ENCODE peak calls at places on chromosome 20, in five cellular contexts. Y is HepG2, Q is H1, T is GM12878, F is NT2/D1. V is an unnamed sample.

GRCh38 chr20:62804632-62805364 is at the start of gene OGFR:
- DNase-seq in Y (no peak), Q (no peak), F (no peak), T (no peak), V (peak; percentile 68)

GRCh38 chr20:36147707-36148106 is 6.8 kb upstream of the EPB41L1 start:
- DNase-seq in T (no peak), F (no peak), Y (no peak), Q (no peak), V (no peak)

GRCh38 chr20:34122274-34122980 is 10.4 kb upstream of the EIF2S2 start:
- DNase-seq in Q (no peak), T (no peak), Y (no peak), F (no peak), V (no peak)

GRCh38 chr20:58109126-58109880 is 119.2 kb downstream of the ANKRD60 start:
- DNase-seq in Q (no peak), F (no peak), T (no peak), Y (no peak), V (no peak)

GRCh38 chr20:63116412-63117106 is 99.4 kb downstream of the YTHDF1 start:
- DNase-seq in F (peak; percentile 30), T (no peak), Q (peak; percentile 19), Y (no peak), V (peak; percentile 68)

GRCh38 chr20:13995086-13995665 is at the start of gene MACROD2:
- DNase-seq in Q (peak; percentile 94), Y (peak; percentile 49), F (peak; percentile 78), T (no peak), V (peak; percentile 98)

GRCh38 chr20:63743210-63743970 is 3.8 kb downstream of the SLC2A4RG start:
- DNase-seq in T (no peak), Q (no peak), Y (no peak), F (no peak), V (no peak)

GRCh38 chr20:34365765-34366213 is 2.7 kb downstream of the ITCH start:
- DNase-seq in Q (no peak), Y (no peak), F (no peak), T (peak; percentile 79), V (no peak)

GRCh38 chr20:47222728-47223127 is 133.8 kb downstream of the ZMYND8 start:
- DNase-seq in Q (no peak), F (no peak), T (no peak), Y (no peak), V (no peak)

GRCh38 chr20:42483694-42484303 is 705.9 kb downstream of the PTPRT start:
- DNase-seq in Y (peak; percentile 32), T (no peak), F (peak; percentile 71), Q (peak; percentile 59), V (peak; percentile 59)

GRCh38 chr20:48421547-48421946 is 406.3 kb downstream of the PREX1 start:
- DNase-seq in T (no peak), F (no peak), Q (no peak), Y (no peak), V (no peak)

GRCh38 chr20:48722002-48722731 is 105.6 kb downstream of the PREX1 start:
- DNase-seq in Q (no peak), T (no peak), Y (no peak), F (no peak), V (no peak)

GRCh38 chr20:3820901-3821727 is 767 bp downstream of the AP5S1 start:
- DNase-seq in F (no peak), T (no peak), Y (no peak), Q (no peak), V (no peak)

GRCh38 chr20:10239954-10240353 is 21.3 kb downstream of the SNAP25 start:
- DNase-seq in Y (peak; percentile 58), Q (no peak), T (no peak), F (no peak), V (no peak)

GRCh38 chr20:15071010-15071808 is 733.8 kb upstream of the FLRT3 start:
- DNase-seq in T (no peak), Q (no peak), Y (no peak), F (no peak), V (no peak)

GRCh38 chr20:59015411-59015810 is 3.8 kb upstream of the TUBB1 start:
- DNase-seq in F (no peak), Q (no peak), T (no peak), Y (no peak), V (no peak)

GRCh38 chr20:37295595-37295994 is 6.1 kb downstream of the MANBAL start:
- DNase-seq in T (no peak), Y (no peak), F (no peak), Q (no peak), V (no peak)

GRCh38 chr20:35560541-35560940 is 18.7 kb downstream of the ERGIC3 start:
- DNase-seq in F (no peak), T (no peak), Y (no peak), Q (no peak), V (no peak)

GRCh38 chr20:4613718-4614620 is 107.7 kb upstream of the PRND start:
- DNase-seq in Q (no peak), T (peak; percentile 38), Y (peak; percentile 66), F (peak; percentile 57), V (no peak)

GRCh38 chr20:56458227-56458821 is 10.1 kb upstream of the RTF2 start:
- DNase-seq in F (no peak), Q (no peak), Y (no peak), T (no peak), V (no peak)

GRCh38 chr20:19588731-19589130 is 169.3 kb upstream of the RIN2 start:
- DNase-seq in T (no peak), Q (no peak), Y (peak; percentile 16), F (no peak), V (no peak)

GRCh38 chr20:4513720-4514119 is 208.0 kb upstream of the PRND start:
- DNase-seq in Q (no peak), T (no peak), F (no peak), Y (no peak), V (no peak)

GRCh38 chr20:57899554-57899953 is 189.7 kb upstream of the PMEPA1 start:
- DNase-seq in Y (no peak), T (no peak), Q (no peak), F (no peak), V (no peak)

GRCh38 chr20:53967527-53967926 is 102.9 kb downstream of the BCAS1 start:
- DNase-seq in F (no peak), Y (no peak), T (no peak), Q (no peak), V (no peak)

GRCh38 chr20:8364734-8365078 is 232.6 kb downstream of the PLCB1 start:
- DNase-seq in F (no peak), T (no peak), Y (no peak), Q (no peak), V (no peak)

GRCh38 chr20:45459606-45460005 is 9.9 kb upstream of the WFDC2 start:
- DNase-seq in Q (no peak), T (no peak), Y (no peak), F (no peak), V (peak; percentile 50)

GRCh38 chr20:63108247-63108646 is 101.5 kb upstream of the BHLHE23 start:
- DNase-seq in F (no peak), Q (no peak), Y (no peak), T (no peak), V (no peak)

GRCh38 chr20:35232575-35232974 is 6.1 kb downstream of the MMP24 start:
- DNase-seq in F (no peak), Q (no peak), Y (no peak), T (no peak), V (no peak)

GRCh38 chr20:54995553-54995952 is 520.2 kb downstream of the DOK5 start:
- DNase-seq in T (no peak), F (no peak), Q (no peak), Y (no peak), V (no peak)

GRCh38 chr20:45067558-45067957 is 33.4 kb downstream of the KCNS1 start:
- DNase-seq in F (no peak), T (no peak), Q (no peak), Y (no peak), V (no peak)

GRCh38 chr20:6705106-6705766 is 62.2 kb upstream of the BMP2 start:
- DNase-seq in T (no peak), Q (no peak), F (no peak), Y (no peak), V (no peak)

GRCh38 chr20:5153612-5154542 is 27.1 kb downstream of the CDS2 start:
- DNase-seq in Y (peak; percentile 57), F (no peak), Q (no peak), T (no peak), V (no peak)

GRCh38 chr20:42340358-42340757 is 722.2 kb upstream of the CHD6 start:
- DNase-seq in Y (no peak), F (no peak), Q (no peak), T (no peak), V (no peak)

GRCh38 chr20:9483131-9483530 is 31.3 kb upstream of the LAMP5 start:
- DNase-seq in T (no peak), Q (no peak), F (no peak), Y (no peak), V (no peak)

GRCh38 chr20:61630240-61630650 is 378.2 kb downstream of the CDH4 start:
- DNase-seq in Y (no peak), Q (no peak), T (no peak), F (no peak), V (no peak)

DNA sequence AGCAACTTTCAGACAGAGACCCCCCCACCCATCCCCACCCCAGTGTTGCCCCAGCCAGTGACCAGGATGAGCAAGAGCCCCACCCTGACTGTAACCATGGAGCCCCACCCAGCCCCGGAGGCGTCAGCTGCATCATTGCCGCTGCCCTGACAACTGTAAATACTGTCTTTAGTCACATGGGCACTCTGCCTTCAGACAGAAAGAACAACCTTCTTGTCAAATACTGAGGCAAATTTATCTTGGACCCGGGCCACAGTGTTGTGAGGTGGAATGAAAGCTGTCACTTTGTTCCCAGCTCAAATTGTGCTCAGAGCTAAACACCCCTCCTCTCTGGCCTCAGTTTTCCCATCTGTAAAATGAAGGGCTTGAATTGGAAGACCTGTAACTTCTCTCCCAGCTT is 23.8 kb downstream of the MOCS3 start:
- DNase-seq in F (no peak), Y (peak; percentile 37), Q (no peak), T (no peak), V (no peak)
- TF ChIP-seq SUZ12 in F (no peak), Y (no peak), Q (no peak), T (no peak), V (no peak)

GRCh38 chr20:60424267-60424904 is 466.2 kb downstream of the CDH26 start:
- DNase-seq in Y (no peak), F (no peak), Q (no peak), T (no peak), V (no peak)
- TF ChIP-seq SUZ12 in Y (no peak), F (no peak), Q (no peak), T (no peak), V (no peak)

DNA sequence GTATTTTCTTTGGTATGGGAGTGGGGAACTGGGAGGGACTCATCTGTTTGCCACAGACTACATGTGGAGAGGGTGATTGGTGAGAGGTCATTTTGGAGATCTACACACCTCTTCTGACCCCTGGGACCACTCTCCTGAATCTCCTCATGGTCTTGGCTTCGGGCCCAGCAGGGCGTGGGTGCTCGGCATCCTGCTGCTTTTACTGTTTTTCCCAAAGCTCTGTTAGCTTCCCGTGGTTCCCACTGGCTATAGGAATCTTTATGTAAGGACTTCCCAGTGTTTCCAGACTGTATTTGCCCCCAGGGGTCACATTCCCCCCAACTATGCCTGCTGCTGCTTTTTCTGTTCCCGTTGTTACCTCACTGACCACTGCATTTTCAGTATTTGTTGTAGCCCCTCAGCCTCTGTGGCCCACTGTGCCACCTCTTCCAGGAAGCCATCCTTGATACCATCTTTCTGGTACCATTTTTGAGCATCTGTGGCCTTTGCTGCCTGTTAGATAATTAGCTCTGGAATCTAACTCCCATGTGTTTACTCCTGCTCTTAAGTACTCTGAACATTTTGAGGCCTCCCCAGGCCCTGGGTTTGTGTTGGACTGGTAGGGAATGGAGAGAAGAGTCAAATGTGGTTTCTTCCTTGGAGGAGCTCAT is 14.9 kb downstream of the PLCG1 start:
- DNase-seq in F (no peak), Q (no peak), Y (no peak), T (no peak), V (no peak)
- TF ChIP-seq SUZ12 in F (no peak), Q (no peak), Y (no peak), T (no peak), V (no peak)

GRCh38 chr20:1324598-1325172 is 4.3 kb downstream of the SDCBP2 start:
- DNase-seq in F (no peak), T (no peak), Q (no peak), Y (no peak), V (no peak)
- TF ChIP-seq SUZ12 in F (no peak), T (no peak), Q (no peak), Y (no peak), V (no peak)

V was measured in HEK293T.